ENCODE peak calls at places on chromosome 17, in seven cellular contexts. U is Peyer's patch; N is effector memory CD8-positive, alpha-beta T cell; E is IMR-90; W is heart right ventricle; X is CD4-positive, alpha-beta memory T cell; M is CD8-positive, alpha-beta memory T cell. G is an unnamed sample.

GRCh38 chr17:42283241-42284019 is 4.9 kb upstream of the STAT5A start:
- DNase-seq in U (no peak), N (no peak), X (no peak), W (no peak), E (no peak), M (no peak), G (no peak)

GRCh38 chr17:8326591-8327583 is 12.8 kb upstream of the ODF4 start:
- DNase-seq in X (peak; percentile 13), M (no peak), U (no peak), W (peak; percentile 47), E (no peak), N (no peak), G (peak; percentile 48)

GRCh38 chr17:79272666-79273219 is 198.1 kb downstream of the ENGASE start:
- DNase-seq in E (peak; percentile 1), X (no peak), W (no peak), M (no peak), U (no peak), N (no peak), G (no peak)

GRCh38 chr17:38453951-38454421 is 25.7 kb downstream of the ARHGAP23 start:
- DNase-seq in N (no peak), U (no peak), W (peak; percentile 57), X (no peak), M (no peak), E (peak; percentile 38), G (no peak)

GRCh38 chr17:50421308-50422031 is 4.5 kb upstream of the ACSF2 start:
- DNase-seq in W (no peak), E (no peak), U (no peak), X (peak; percentile 27), N (no peak), M (no peak), G (no peak)

GRCh38 chr17:44820631-44821196 is 9.4 kb downstream of the GJC1 start:
- DNase-seq in N (no peak), X (no peak), W (no peak), M (no peak), U (no peak), E (peak; percentile 91), G (no peak)

GRCh38 chr17:27284811-27285415 is 9.0 kb upstream of the WSB1 start:
- DNase-seq in M (no peak), E (no peak), N (no peak), W (no peak), U (no peak), X (no peak), G (no peak)

GRCh38 chr17:48526986-48527741 is 3.6 kb downstream of the HOXB1 start:
- DNase-seq in W (no peak), N (no peak), U (no peak), M (no peak), E (no peak), X (no peak), G (no peak)

G was measured in left ventricle myocardium inferior.